ENCODE peak calls at places on chromosome 12, in five cellular contexts. B is A549, H is HuH-7.5, W is fibroblast of gingiva, R is small intestine. V is an unnamed sample.

GRCh38 chr12:34343345-34343744 is 321.0 kb downstream of the ALG10 start:
- DNase-seq in B (no peak), H (no peak), W (no peak), R (no peak), V (no peak)

GRCh38 chr12:7853557-7853956 is 19.2 kb downstream of the SLC2A14 start:
- DNase-seq in B (no peak), H (no peak), W (no peak), R (no peak), V (no peak)

GRCh38 chr12:54439521-54440255 is 20.6 kb upstream of the ITGA5 start:
- DNase-seq in B (peak), H (peak), W (peak), R (peak), V (no peak)

GRCh38 chr12:96427269-96427729 is 27.1 kb upstream of the CDK17 start:
- DNase-seq in B (peak), H (no peak), W (peak), R (no peak), V (peak)

GRCh38 chr12:7131502-7131866 is 1.3 kb downstream of the CLSTN3 start:
- DNase-seq in B (no peak), H (no peak), W (no peak), R (no peak), V (no peak)

GRCh38 chr12:18998343-18999270 is 130.9 kb upstream of the PLEKHA5 start:
- DNase-seq in B (peak), H (no peak), W (peak), R (no peak), V (no peak)

GRCh38 chr12:131098178-131098981 is 144.7 kb downstream of the ADGRD1 start:
- DNase-seq in B (no peak), H (no peak), W (no peak), R (no peak), V (no peak)

GRCh38 chr12:116299548-116300150 is 22.2 kb upstream of the MED13L start:
- DNase-seq in B (no peak), H (no peak), W (peak), R (no peak), V (no peak)

GRCh38 chr12:99916555-99916954 is 68.2 kb downstream of the ANKS1B start:
- DNase-seq in B (peak), H (no peak), W (peak), R (no peak), V (no peak)

V was measured in colonic mucosa.